ENCODE peak calls at places on chromosome 13, in eight cellular contexts. C, J, H, M, K, G, I and T are unnamed samples.
A peak's percentile ranks its signal among the peaks of the same experiment; 100 is the strongest.

GRCh38 chr13:91398413-91399188 is at the start of gene GPC5:
- DNase-seq in C (peak; percentile 72), J (no peak), H (peak; percentile 91), M (peak; percentile 80), K (peak; percentile 85), G (peak; percentile 44), I (peak; percentile 4), T (peak; percentile 87)

GRCh38 chr13:31967155-31967554 is 64.4 kb upstream of the FRY start:
- DNase-seq in C (no peak), J (no peak), H (no peak), M (no peak), K (no peak), G (no peak), I (no peak), T (no peak)

GRCh38 chr13:32259116-32259515 is 56.0 kb downstream of the ZAR1L start:
- DNase-seq in C (no peak), J (no peak), H (no peak), M (no peak), K (no peak), G (peak; percentile 2), I (no peak), T (no peak)

GRCh38 chr13:94162289-94162688 is 317.2 kb downstream of the DCT start:
- DNase-seq in C (no peak), J (no peak), H (no peak), M (no peak), K (no peak), G (no peak), I (no peak), T (no peak)

GRCh38 chr13:50444726-50445125 is 398.8 kb downstream of the DLEU7 start:
- DNase-seq in C (no peak), J (no peak), H (no peak), M (no peak), K (no peak), G (no peak), I (no peak), T (no peak)

GRCh38 chr13:68927387-68928026 is 1180.1 kb upstream of the ATXN8OS start:
- DNase-seq in C (no peak), J (no peak), H (no peak), M (peak; percentile 14), K (no peak), G (peak; percentile 35), I (no peak), T (no peak)

GRCh38 chr13:103004790-103005307 is 61.4 kb downstream of the SLC10A2 start:
- DNase-seq in C (peak; percentile 27), J (no peak), H (no peak), M (no peak), K (no peak), G (no peak), I (no peak), T (no peak)

GRCh38 chr13:67013709-67014108 is 216.4 kb downstream of the PCDH9 start:
- DNase-seq in C (no peak), J (no peak), H (no peak), M (no peak), K (no peak), G (no peak), I (no peak), T (no peak)

GRCh38 chr13:97254809-97255208 is 32.7 kb downstream of the MBNL2 start:
- DNase-seq in C (no peak), J (no peak), H (no peak), M (no peak), K (no peak), G (peak; percentile 56), I (no peak), T (no peak)

GRCh38 chr13:86402500-86402899 is 603.3 kb upstream of the SLITRK6 start:
- DNase-seq in C (no peak), J (no peak), H (no peak), M (no peak), K (no peak), G (no peak), I (no peak), T (no peak)

GRCh38 chr13:106752584-106753202 is 184.8 kb upstream of the ARGLU1 start:
- DNase-seq in C (no peak), J (no peak), H (no peak), M (no peak), K (no peak), G (no peak), I (no peak), T (no peak)

GRCh38 chr13:46526763-46527162 is 26.2 kb upstream of the LRCH1 start:
- DNase-seq in C (no peak), J (no peak), H (no peak), M (no peak), K (no peak), G (no peak), I (no peak), T (no peak)

GRCh38 chr13:79171131-79172061 is 234.7 kb downstream of the RBM26 start:
- DNase-seq in C (no peak), J (no peak), H (no peak), M (no peak), K (no peak), G (no peak), I (no peak), T (no peak)

GRCh38 chr13:76335463-76335862 is 550.7 kb downstream of the KCTD12 start:
- DNase-seq in C (no peak), J (no peak), H (no peak), M (no peak), K (no peak), G (no peak), I (no peak), T (no peak)

GRCh38 chr13:60701919-60702318 is 304.9 kb downstream of the TDRD3 start:
- DNase-seq in C (no peak), J (no peak), H (no peak), M (no peak), K (no peak), G (no peak), I (no peak), T (no peak)

GRCh38 chr13:47250141-47250540 is 353.3 kb upstream of the HTR2A start:
- DNase-seq in C (no peak), J (no peak), H (no peak), M (no peak), K (no peak), G (no peak), I (peak; percentile 6), T (no peak)

GRCh38 chr13:30997697-30998547 is 65.5 kb downstream of the TEX26 start:
- DNase-seq in C (peak; percentile 64), J (no peak), H (no peak), M (no peak), K (no peak), G (no peak), I (no peak), T (no peak)

GRCh38 chr13:25171170-25171516 is 945 bp downstream of the AMER2 start:
- DNase-seq in C (no peak), J (no peak), H (no peak), M (peak; percentile 13), K (no peak), G (no peak), I (no peak), T (no peak)

GRCh38 chr13:25169356-25169755 is 2.7 kb downstream of the AMER2 start:
- DNase-seq in C (no peak), J (no peak), H (no peak), M (no peak), K (no peak), G (no peak), I (no peak), T (no peak)

GRCh38 chr13:25168800-25169199 is 3.3 kb downstream of the AMER2 start:
- DNase-seq in C (no peak), J (no peak), H (no peak), M (no peak), K (no peak), G (no peak), I (no peak), T (no peak)

GRCh38 chr13:25170554-25171107 is 1.5 kb downstream of the AMER2 start:
- DNase-seq in C (no peak), J (no peak), H (no peak), M (no peak), K (no peak), G (no peak), I (no peak), T (no peak)

DNA sequence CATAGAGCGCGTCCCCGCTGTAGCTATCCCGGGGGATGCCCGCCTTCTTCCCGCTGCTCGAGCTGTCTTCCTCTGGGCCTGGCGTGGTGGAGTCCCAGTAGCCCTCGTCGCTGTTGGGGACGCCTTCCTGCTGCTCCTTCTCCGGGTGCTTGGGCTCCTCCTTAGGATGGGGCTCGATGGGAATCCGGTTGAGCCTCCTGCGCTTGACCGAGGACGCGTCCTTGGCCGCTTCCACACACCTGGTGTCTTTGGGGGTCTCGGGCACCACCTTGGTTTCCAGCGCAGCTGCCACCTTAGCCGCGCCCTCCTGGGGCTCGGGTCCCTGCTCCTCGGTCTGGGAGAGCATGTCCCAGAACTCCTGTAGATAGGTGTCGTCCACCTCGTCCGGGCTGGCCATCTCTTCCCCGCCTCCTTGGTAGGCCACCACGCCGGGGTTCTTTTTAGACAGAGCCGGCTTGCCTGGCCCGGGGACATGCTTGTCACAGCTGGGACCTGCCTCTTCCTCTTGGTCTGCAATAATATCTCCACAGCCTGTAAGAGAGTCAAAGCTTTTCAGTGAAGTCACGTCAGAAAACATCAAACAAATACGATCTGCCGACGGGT is 2.0 kb downstream of the AMER2 start:
- DNase-seq in C (no peak), J (no peak), H (no peak), M (no peak), K (no peak), G (no peak), I (no peak), T (no peak)
- H3K4me3 ChIP-seq in C (no peak overlapping the region), J (no peak overlapping the region), H (no peak overlapping the region), M (no peak overlapping the region), K (no peak overlapping the region), G (no peak overlapping the region), I (no peak overlapping the region), T (no peak overlapping the region)

DNA sequence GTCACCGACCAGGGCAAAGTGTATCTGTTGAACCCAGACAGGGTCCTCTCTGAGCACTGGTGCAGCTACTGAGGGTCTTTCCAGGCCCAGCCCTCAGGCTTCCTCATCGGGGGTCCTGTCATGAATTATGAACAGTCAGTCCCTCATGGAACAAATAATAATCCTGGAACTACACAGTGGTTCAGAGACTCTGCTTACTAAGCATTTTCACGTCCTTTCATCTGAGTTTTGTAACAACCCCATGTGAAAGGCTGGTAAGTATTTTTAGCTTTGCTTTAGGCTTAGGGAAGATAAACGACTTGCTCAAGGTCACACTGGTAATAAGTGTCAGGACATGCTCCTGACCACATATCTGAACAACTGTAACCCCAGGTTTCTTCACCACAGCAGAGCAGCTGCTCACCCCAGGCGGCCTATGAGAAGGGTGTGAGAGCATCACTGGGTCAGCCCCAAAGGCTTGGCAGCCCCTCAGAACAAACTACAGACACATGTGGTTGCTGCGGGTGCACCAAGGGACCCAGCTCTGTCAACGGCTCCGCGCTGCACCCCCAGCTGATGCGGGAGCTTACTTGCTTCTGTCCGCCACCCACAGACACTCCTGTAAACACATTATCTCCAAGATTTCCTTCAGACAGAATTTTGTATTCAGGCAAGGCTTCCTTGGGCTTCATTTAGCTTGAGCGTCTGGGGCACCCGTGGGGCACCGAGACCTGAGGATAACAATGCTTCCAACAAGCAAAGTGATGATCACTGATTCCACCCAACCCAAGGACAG is 19.4 kb upstream of the GSX1 start:
- DNase-seq in C (no peak), J (no peak), H (no peak), M (no peak), K (no peak), G (no peak), I (no peak), T (no peak)
- H3K4me3 ChIP-seq in C (no peak overlapping the region), J (no peak overlapping the region), H (no peak overlapping the region), M (no peak overlapping the region), K (no peak overlapping the region), G (no peak overlapping the region), I (no peak overlapping the region), T (no peak overlapping the region)

GRCh38 chr13:95678967-95679366 is 2.0 kb downstream of the DNAJC3 start:
- DNase-seq in C (no peak), J (no peak), H (no peak), M (no peak), K (no peak), G (no peak), I (no peak), T (no peak)
- H3K4me3 ChIP-seq in C (peak overlapping the region; percentile 90), J (no peak overlapping the region), H (peak overlapping the region; percentile 95), M (no peak overlapping the region), K (no peak overlapping the region), G (no peak overlapping the region), I (peak overlapping the region; percentile 99), T (no peak overlapping the region)

GRCh38 chr13:18978447-18978846 is 203.2 kb downstream of the TUBA3C start:
- DNase-seq in C (no peak), J (no peak), H (no peak), M (peak; percentile 75), K (no peak), G (no peak), I (no peak), T (no peak)
- H3K4me3 ChIP-seq in C (no peak overlapping the region), J (no peak overlapping the region), H (no peak overlapping the region), M (no peak overlapping the region), K (no peak overlapping the region), G (no peak overlapping the region), I (no peak overlapping the region), T (no peak overlapping the region)